ENCODE peak calls at places on chromosome 15, in four cellular contexts. K is activated CD4-positive, alpha-beta T cell treated with anti-CD3 and anti-CD28 coated beads, Interleukin-2, amount 50 U/mL, for 24 hours; I is mucosa of gallbladder; A is anterior cingulate cortex. P is an unnamed sample.

GRCh38 chr15:69782809-69783208 is 314.9 kb downstream of the TLE3 start:
- DNase-seq in K (no peak), I (no peak), A (no peak), P (peak)

GRCh38 chr15:71599404-71600225 is 210.7 kb upstream of the NR2E3 start:
- DNase-seq in I (no peak), K (no peak), A (no peak), P (no peak)

GRCh38 chr15:96978937-96979473 is 648.5 kb downstream of the NR2F2 start:
- DNase-seq in I (peak), A (no peak), K (no peak), P (no peak)

GRCh38 chr15:82122754-82123400 is 77.1 kb upstream of the MEX3B start:
- DNase-seq in K (no peak), I (peak), A (no peak), P (no peak)

GRCh38 chr15:76024021-76024768 is 12.0 kb upstream of the NRG4 start:
- DNase-seq in K (no peak), A (no peak), I (no peak), P (no peak)

GRCh38 chr15:63892794-63893441 is 59.2 kb upstream of the HERC1 start:
- DNase-seq in K (peak), I (peak), A (no peak), P (no peak)

GRCh38 chr15:99429681-99430081 is 136.1 kb upstream of the MEF2A start:
- DNase-seq in A (no peak), K (no peak), I (no peak), P (no peak)

GRCh38 chr15:34147371-34148140 is 45.7 kb downstream of the PGBD4 start:
- DNase-seq in K (no peak), A (no peak), I (no peak), P (no peak)

GRCh38 chr15:75646944-75647364 is 758 bp upstream of the SNX33 start:
- DNase-seq in I (no peak), K (no peak), A (no peak), P (peak)

GRCh38 chr15:29105151-29105785 is 164.4 kb downstream of the NSMCE3 start:
- DNase-seq in I (no peak), K (no peak), A (no peak), P (no peak)

GRCh38 chr15:74726774-74727164 is 1.4 kb upstream of the CYP1A1 start:
- DNase-seq in A (no peak), K (no peak), I (no peak), P (peak)

GRCh38 chr15:98873441-98874218 is 134.0 kb downstream of the PGPEP1L start:
- DNase-seq in I (no peak), A (no peak), K (no peak), P (no peak)

GRCh38 chr15:85314653-85315052 is 65.8 kb upstream of the AKAP13 start:
- DNase-seq in A (no peak), I (no peak), K (no peak), P (no peak)

P was measured in Caco-2.